ENCODE peak calls at places on chromosomes 5 and 9, in nine cellular contexts. B is breast epithelium, E is mesendoderm, F is Peyer's patch, J is GM23248, A is ovary, M is neural progenitor cell, G is left ventricle myocardium inferior, L is colonic mucosa. R is an unnamed sample.

GRCh38 chr5:36438765-36439501 is 137.2 kb upstream of the RANBP3L start:
- DNase-seq in B (no peak), E (no peak), F (no peak), J (no peak), A (no peak), M (no peak), G (no peak), L (no peak), R (no peak)

GRCh38 chr5:171424726-171425125 is 5.3 kb downstream of the FGF18 start:
- DNase-seq in B (no peak), E (peak), F (no peak), J (no peak), A (no peak), M (peak), G (no peak), L (no peak), R (no peak)

GRCh38 chr9:110835859-110836271 is 167.3 kb downstream of the MUSK start:
- DNase-seq in B (no peak), E (no peak), F (no peak), J (peak), A (no peak), M (no peak), G (no peak), L (no peak), R (no peak)

GRCh38 chr5:55231476-55232193 is 1.8 kb downstream of the CCNO start:
- DNase-seq in B (no peak), E (peak), F (no peak), J (peak), A (peak), M (peak), G (no peak), L (peak), R (no peak)

GRCh38 chr9:37037744-37038640 is 3.9 kb upstream of the PAX5 start:
- DNase-seq in B (no peak), E (peak), F (peak), J (peak), A (no peak), M (peak), G (no peak), L (no peak), R (no peak)

GRCh38 chr5:113230711-113231652 is 203.8 kb downstream of the TSSK1B start:
- DNase-seq in B (no peak), E (no peak), F (no peak), J (peak), A (no peak), M (no peak), G (no peak), L (no peak), R (no peak)

GRCh38 chr5:73312146-73312871 is 136.3 kb downstream of the FOXD1 start:
- DNase-seq in B (no peak), E (peak), F (no peak), J (peak), A (no peak), M (peak), G (no peak), L (no peak), R (no peak)

GRCh38 chr5:142290574-142291299 is 34.1 kb downstream of the SPRY4 start:
- DNase-seq in B (no peak), E (peak), F (no peak), J (peak), A (no peak), M (peak), G (peak), L (peak), R (no peak)

GRCh38 chr9:33452828-33453271 is 5.5 kb upstream of the AQP3 start:
- DNase-seq in B (peak), E (peak), F (peak), J (peak), A (no peak), M (peak), G (peak), L (peak), R (no peak)

GRCh38 chr5:180799902-180800801 is 2.5 kb downstream of the MGAT1 start:
- DNase-seq in B (peak), E (peak), F (no peak), J (peak), A (no peak), M (no peak), G (no peak), L (peak), R (no peak)

GRCh38 chr5:59366784-59367183 is 526.7 kb downstream of the PDE4D start:
- DNase-seq in B (no peak), E (no peak), F (no peak), J (no peak), A (no peak), M (no peak), G (no peak), L (no peak), R (no peak)

GRCh38 chr9:92664394-92665152 is 5.4 kb downstream of the IPPK start:
- DNase-seq in B (no peak), E (peak), F (peak), J (peak), A (no peak), M (no peak), G (no peak), L (no peak), R (no peak)

GRCh38 chr9:136799854-136800657 is 3.9 kb downstream of the CCDC183 start:
- DNase-seq in B (peak), E (peak), F (peak), J (peak), A (peak), M (peak), G (peak), L (peak), R (no peak)

GRCh38 chr9:37010180-37010579 is 23.9 kb downstream of the PAX5 start:
- DNase-seq in B (no peak), E (no peak), F (no peak), J (no peak), A (no peak), M (no peak), G (no peak), L (no peak), R (no peak)

GRCh38 chr5:140821375-140822280 is at the start of gene PCDHA5:
- DNase-seq in B (no peak), E (no peak), F (no peak), J (peak), A (no peak), M (no peak), G (no peak), L (no peak), R (no peak)

GRCh38 chr9:4038182-4038723 is 261.6 kb downstream of the GLIS3 start:
- DNase-seq in B (no peak), E (no peak), F (no peak), J (peak), A (no peak), M (no peak), G (no peak), L (no peak), R (no peak)

DNA sequence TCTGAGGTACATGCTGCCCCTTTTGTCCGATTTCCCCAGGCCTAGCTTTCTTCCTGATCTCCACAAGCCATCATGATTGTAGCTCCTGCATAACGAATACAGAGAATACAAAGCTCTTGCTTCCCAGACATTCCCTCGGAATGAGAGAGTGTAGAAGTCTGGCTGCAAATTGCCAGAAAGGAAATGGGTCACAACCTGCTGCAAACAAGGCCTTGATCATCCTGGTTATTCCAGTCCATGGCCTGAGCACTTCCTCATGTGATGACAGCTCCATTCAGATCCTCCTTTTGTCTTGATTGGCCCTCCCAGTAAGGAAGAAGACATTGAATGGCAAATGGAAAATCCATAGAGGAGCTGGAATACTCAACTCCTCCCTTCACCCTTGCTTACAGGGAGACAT is 136.0 kb upstream of the ADRA1B start:
- DNase-seq in B (no peak), E (no peak), F (no peak), J (no peak), A (no peak), M (no peak), G (no peak), L (no peak), R (no peak)
- H3K27ac ChIP-seq in B (no peak), E (no peak), F (no peak), J (no peak), A (no peak), M (no peak), G (no peak), L (no peak), R (no peak)

DNA sequence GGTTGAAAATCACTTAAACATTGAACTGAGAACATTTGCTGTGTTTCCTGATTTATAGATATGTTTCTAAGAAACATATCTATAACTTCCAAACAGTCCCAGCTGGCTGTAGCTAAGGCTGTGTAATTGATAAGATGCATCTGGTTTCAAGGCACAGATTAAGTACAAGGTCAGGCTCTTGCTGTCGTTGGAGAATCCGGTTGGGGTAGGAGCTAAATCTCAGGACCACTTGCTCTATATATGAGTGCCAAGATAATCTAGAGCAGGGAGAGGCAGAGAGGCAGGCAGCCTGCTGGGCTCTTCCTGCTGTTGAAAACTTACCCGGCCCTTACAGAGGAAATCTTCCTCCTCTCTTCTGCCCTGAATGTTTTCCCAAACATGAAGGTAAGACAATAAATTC is at the start of gene C7:
- DNase-seq in B (no peak), E (peak), F (no peak), J (no peak), A (no peak), M (no peak), G (no peak), L (no peak), R (no peak)
- H3K27ac ChIP-seq in B (no peak), E (no peak), F (no peak), J (no peak), A (peak), M (no peak), G (peak), L (peak), R (no peak)

GRCh38 chr9:134433909-134434895 is 107.9 kb downstream of the RXRA start:
- DNase-seq in B (no peak), E (no peak), F (no peak), J (no peak), A (no peak), M (no peak), G (no peak), L (no peak), R (no peak)
- H3K27ac ChIP-seq in B (peak), E (no peak), F (peak), J (peak), A (peak), M (peak), G (peak), L (peak), R (peak)

DNA sequence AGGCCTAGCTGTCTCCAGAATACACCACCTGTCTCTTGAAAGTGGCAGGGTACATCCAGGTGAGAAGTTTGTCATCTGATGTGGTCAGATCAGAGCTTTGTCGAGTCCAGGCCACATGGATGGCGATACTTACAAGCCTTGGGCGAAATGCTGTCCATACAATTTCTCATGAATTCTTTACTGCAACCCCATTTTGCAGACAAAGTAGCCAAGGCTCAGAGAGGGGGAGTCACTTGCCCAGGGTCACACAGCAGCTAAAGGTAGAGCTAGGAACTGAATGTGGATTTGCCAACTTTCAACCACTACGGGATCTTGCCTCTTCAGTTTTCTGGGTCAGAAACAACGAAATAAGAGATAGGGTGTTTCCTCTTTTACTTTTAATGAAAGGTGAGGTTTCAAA is 35.2 kb downstream of the CRB2 start:
- DNase-seq in B (no peak), E (no peak), F (no peak), J (no peak), A (no peak), M (no peak), G (no peak), L (no peak), R (no peak)
- H3K27ac ChIP-seq in B (no peak), E (no peak), F (no peak), J (no peak), A (no peak), M (no peak), G (no peak), L (no peak), R (no peak)

GRCh38 chr9:88871669-88872068 is 119.6 kb upstream of the S1PR3 start:
- DNase-seq in B (no peak), E (no peak), F (no peak), J (no peak), A (no peak), M (no peak), G (no peak), L (no peak), R (no peak)
- H3K27ac ChIP-seq in B (no peak), E (no peak), F (no peak), J (no peak), A (no peak), M (no peak), G (peak), L (no peak), R (no peak)